ENCODE peak calls at places on chromosomes 2 and 18, in eight cellular contexts. C, P, L, S, Z, B, R and V are unnamed samples.

GRCh38 chr2:985317-985898 is 34.8 kb downstream of the SNTG2 start:
- DNase-seq in C (no peak), P (no peak), L (no peak), S (no peak), Z (no peak), B (no peak), R (no peak), V (no peak)

GRCh38 chr2:237474931-237475703 is 11.9 kb upstream of the MLPH start:
- DNase-seq in C (peak), P (peak), L (no peak), S (peak), Z (peak), B (peak), R (peak), V (peak)

GRCh38 chr2:120512321-120512710 is 166.4 kb downstream of the INHBB start:
- DNase-seq in C (no peak), P (peak), L (no peak), S (no peak), Z (no peak), B (no peak), R (no peak), V (no peak)

GRCh38 chr2:104862061-104862941 is 8.4 kb downstream of the POU3F3 start:
- DNase-seq in C (peak), P (no peak), L (no peak), S (no peak), Z (peak), B (peak), R (peak), V (no peak)

GRCh38 chr18:13235981-13236380 is 17.4 kb downstream of the LDLRAD4 start:
- DNase-seq in C (no peak), P (no peak), L (no peak), S (no peak), Z (no peak), B (no peak), R (no peak), V (no peak)

GRCh38 chr2:188360485-188361263 is 69.0 kb downstream of the GULP1 start:
- DNase-seq in C (no peak), P (no peak), L (no peak), S (no peak), Z (no peak), B (no peak), R (no peak), V (no peak)

GRCh38 chr18:45958730-45959129 is 8.4 kb downstream of the EPG5 start:
- DNase-seq in C (no peak), P (no peak), L (no peak), S (no peak), Z (no peak), B (no peak), R (peak), V (no peak)

GRCh38 chr2:150809083-150809482 is 321.6 kb upstream of the RND3 start:
- DNase-seq in C (no peak), P (no peak), L (no peak), S (no peak), Z (no peak), B (no peak), R (no peak), V (peak)

GRCh38 chr2:12895017-12895416 is 178.3 kb downstream of the TRIB2 start:
- DNase-seq in C (no peak), P (no peak), L (no peak), S (no peak), Z (no peak), B (no peak), R (no peak), V (no peak)

GRCh38 chr2:84388133-84388532 is 70.9 kb downstream of the SUCLG1 start:
- DNase-seq in C (no peak), P (no peak), L (no peak), S (no peak), Z (no peak), B (no peak), R (peak), V (no peak)

GRCh38 chr18:49225160-49225559 is 235.3 kb downstream of the DYM start:
- DNase-seq in C (no peak), P (no peak), L (no peak), S (peak), Z (no peak), B (no peak), R (peak), V (no peak)

GRCh38 chr18:80194874-80195570 is 52.3 kb downstream of the PARD6G start:
- DNase-seq in C (no peak), P (no peak), L (peak), S (no peak), Z (no peak), B (no peak), R (no peak), V (no peak)

GRCh38 chr2:29269095-29270090 is 154.2 kb downstream of the CLIP4 start:
- DNase-seq in C (no peak), P (no peak), L (no peak), S (no peak), Z (no peak), B (no peak), R (no peak), V (no peak)

GRCh38 chr2:69013123-69013836 is at the start of gene ANTXR1:
- DNase-seq in C (peak), P (peak), L (no peak), S (peak), Z (peak), B (peak), R (peak), V (peak)

GRCh38 chr2:46278952-46279351 is 18.3 kb upstream of the EPAS1 start:
- DNase-seq in C (no peak), P (no peak), L (no peak), S (no peak), Z (no peak), B (no peak), R (no peak), V (no peak)

GRCh38 chr18:12998332-12999060 is 7.3 kb downstream of the CEP192 start:
- DNase-seq in C (no peak), P (no peak), L (peak), S (no peak), Z (no peak), B (no peak), R (no peak), V (no peak)

GRCh38 chr2:205982776-205983327 is 103.1 kb downstream of the INO80D start:
- DNase-seq in C (no peak), P (no peak), L (no peak), S (no peak), Z (no peak), B (no peak), R (no peak), V (no peak)

GRCh38 chr2:9800975-9801723 is 42.1 kb upstream of the TAF1B start:
- DNase-seq in C (no peak), P (peak), L (no peak), S (peak), Z (no peak), B (no peak), R (peak), V (peak)

GRCh38 chr18:54119524-54120019 is 104.9 kb downstream of the MBD2 start:
- DNase-seq in C (peak), P (peak), L (peak), S (peak), Z (peak), B (no peak), R (peak), V (peak)

GRCh38 chr2:2840681-2841300 is 509.7 kb upstream of the MYT1L start:
- DNase-seq in C (no peak), P (no peak), L (no peak), S (no peak), Z (no peak), B (no peak), R (no peak), V (no peak)

GRCh38 chr18:54612237-54612636 is 21.2 kb downstream of the DYNAP start:
- DNase-seq in C (no peak), P (no peak), L (no peak), S (no peak), Z (no peak), B (no peak), R (peak), V (no peak)

GRCh38 chr2:96788393-96789244 is 27.4 kb upstream of the CNNM3 start:
- DNase-seq in C (no peak), P (peak), L (no peak), S (peak), Z (no peak), B (no peak), R (peak), V (peak)

GRCh38 chr18:11259421-11259820 is 110.1 kb upstream of the PIEZO2 start:
- DNase-seq in C (peak), P (no peak), L (no peak), S (no peak), Z (no peak), B (no peak), R (no peak), V (peak)

GRCh38 chr2:25369439-25369838 is 27.7 kb upstream of the DNMT3A start:
- DNase-seq in C (no peak), P (no peak), L (no peak), S (no peak), Z (no peak), B (peak), R (no peak), V (no peak)

GRCh38 chr2:240121675-240122074 is 14.4 kb downstream of the COPS9 start:
- DNase-seq in C (no peak), P (no peak), L (no peak), S (no peak), Z (no peak), B (no peak), R (no peak), V (no peak)

GRCh38 chr2:100733344-100734187 is 86.4 kb upstream of the NPAS2 start:
- DNase-seq in C (no peak), P (no peak), L (no peak), S (peak), Z (no peak), B (peak), R (peak), V (peak)

GRCh38 chr2:36618381-36618780 is 20.4 kb upstream of the FEZ2 start:
- DNase-seq in C (peak), P (peak), L (peak), S (peak), Z (peak), B (peak), R (peak), V (peak)

GRCh38 chr18:57859314-57859713 is 56.2 kb upstream of the ATP8B1 start:
- DNase-seq in C (no peak), P (peak), L (no peak), S (peak), Z (no peak), B (peak), R (no peak), V (peak)

GRCh38 chr2:85589982-85590791 is 5.4 kb upstream of the RNF181 start:
- DNase-seq in C (peak), P (no peak), L (no peak), S (peak), Z (no peak), B (no peak), R (peak), V (peak)

GRCh38 chr2:9738718-9739496 is 104.4 kb upstream of the TAF1B start:
- DNase-seq in C (no peak), P (no peak), L (no peak), S (peak), Z (no peak), B (no peak), R (no peak), V (peak)

GRCh38 chr18:50395093-50395492 is 20.2 kb downstream of the SKA1 start:
- DNase-seq in C (no peak), P (no peak), L (no peak), S (no peak), Z (no peak), B (no peak), R (no peak), V (no peak)

GRCh38 chr2:67840460-67841068 is 222.2 kb downstream of the C1D start:
- DNase-seq in C (peak), P (peak), L (no peak), S (peak), Z (peak), B (peak), R (peak), V (peak)

GRCh38 chr18:23587220-23587642 is 925 bp upstream of the NPC1 start:
- DNase-seq in C (no peak), P (no peak), L (no peak), S (no peak), Z (no peak), B (no peak), R (no peak), V (peak)

GRCh38 chr18:23584019-23584970 is 2.0 kb downstream of the NPC1 start:
- DNase-seq in C (no peak), P (no peak), L (no peak), S (no peak), Z (no peak), B (no peak), R (no peak), V (no peak)

GRCh38 chr18:23585897-23586248 is 433 bp downstream of the NPC1 start:
- DNase-seq in C (no peak), P (no peak), L (no peak), S (no peak), Z (no peak), B (no peak), R (no peak), V (no peak)

GRCh38 chr18:23585007-23585871 is 1.1 kb downstream of the NPC1 start:
- DNase-seq in C (peak), P (no peak), L (peak), S (no peak), Z (no peak), B (no peak), R (no peak), V (peak)

GRCh38 chr18:23586249-23587196 is at the start of gene NPC1:
- DNase-seq in C (peak), P (peak), L (peak), S (peak), Z (peak), B (peak), R (peak), V (peak)
- TF ChIP-seq CTCF in C (peak), P (peak), L (peak), S (peak), Z (peak), B (peak), R (peak), V (peak)

GRCh38 chr2:50786345-50786744 is 245.6 kb downstream of the NRXN1 start:
- DNase-seq in C (no peak), P (no peak), L (no peak), S (no peak), Z (no peak), B (no peak), R (no peak), V (no peak)
- TF ChIP-seq CTCF in C (peak), P (no peak), L (no peak), S (no peak), Z (peak), B (no peak), R (no peak), V (no peak)

GRCh38 chr2:219327719-219328118 is 4.8 kb downstream of the RESP18 start:
- DNase-seq in C (no peak), P (no peak), L (no peak), S (no peak), Z (no peak), B (no peak), R (no peak), V (no peak)
- TF ChIP-seq CTCF in C (no peak), P (no peak), L (no peak), S (no peak), Z (no peak), B (no peak), R (no peak), V (no peak)

DNA sequence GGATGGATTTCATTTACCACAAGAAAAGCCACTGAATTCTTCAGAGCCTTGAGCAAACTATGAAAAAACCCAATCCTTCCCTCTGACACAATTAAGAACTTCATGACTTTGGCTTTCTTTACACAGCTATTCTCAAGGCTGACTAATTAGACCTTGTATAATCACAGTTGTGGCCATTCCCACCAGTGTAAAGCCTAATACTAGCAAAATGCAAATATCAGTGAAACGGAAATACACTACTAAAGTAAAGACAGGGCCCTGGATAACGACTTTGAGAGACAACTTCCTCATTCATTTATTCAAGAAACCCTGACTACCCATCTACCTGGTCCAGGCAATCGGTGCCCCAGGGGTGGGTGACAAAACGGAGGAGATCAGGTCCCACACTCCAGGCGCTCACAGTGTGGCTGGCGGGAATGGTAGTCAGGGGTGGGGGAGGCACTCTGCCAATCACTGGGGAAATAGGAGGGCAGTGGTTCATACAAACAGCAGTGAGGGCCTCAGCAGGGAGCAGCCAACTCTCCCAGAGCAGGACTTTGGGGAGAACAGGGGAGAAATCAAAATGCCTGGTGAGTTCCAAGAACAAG is 28.1 kb downstream of the TMEM163 start:
- DNase-seq in C (no peak), P (no peak), L (no peak), S (no peak), Z (no peak), B (no peak), R (no peak), V (no peak)
- TF ChIP-seq CTCF in C (no peak), P (no peak), L (no peak), S (no peak), Z (no peak), B (no peak), R (no peak), V (no peak)

GRCh38 chr18:3664563-3665178 is 214.7 kb downstream of the TGIF1 start:
- DNase-seq in C (no peak), P (peak), L (no peak), S (no peak), Z (peak), B (no peak), R (peak), V (no peak)
- TF ChIP-seq CTCF in C (no peak), P (peak), L (no peak), S (no peak), Z (peak), B (no peak), R (no peak), V (no peak)

GRCh38 chr2:62196278-62196901 is 475 bp downstream of the B3GNT2 start:
- DNase-seq in C (peak), P (peak), L (no peak), S (no peak), Z (no peak), B (peak), R (no peak), V (no peak)
- TF ChIP-seq CTCF in C (no peak), P (peak), L (no peak), S (no peak), Z (no peak), B (no peak), R (no peak), V (no peak)

GRCh38 chr2:230447036-230447435 is 31.0 kb downstream of the SP100 start:
- DNase-seq in C (no peak), P (no peak), L (no peak), S (no peak), Z (no peak), B (no peak), R (no peak), V (no peak)
- TF ChIP-seq CTCF in C (no peak), P (no peak), L (no peak), S (no peak), Z (no peak), B (no peak), R (no peak), V (no peak)

GRCh38 chr18:76985951-76986236 is 146.7 kb downstream of the MBP start:
- DNase-seq in C (no peak), P (no peak), L (no peak), S (no peak), Z (no peak), B (no peak), R (no peak), V (no peak)
- TF ChIP-seq CTCF in C (no peak), P (no peak), L (no peak), S (no peak), Z (no peak), B (no peak), R (no peak), V (no peak)